ENCODE peak calls at places on chromosomes 1 and 21, in eight cellular contexts. A, T, L, K, C, M, W and V are unnamed samples. For H3K4me1, the result is how much of the 10 kb centered on the place peaks cover.

GRCh38 chr1:47669081-47669585 is 231.3 kb downstream of the FOXD2 start:
- DNase-seq in A (no peak), T (no peak), L (no peak), K (no peak), C (peak), M (no peak), W (no peak), V (peak)

GRCh38 chr1:32337855-32338636 is 2.0 kb upstream of the MARCKSL1 start:
- DNase-seq in A (no peak), T (peak), L (no peak), K (peak), C (no peak), M (no peak), W (no peak), V (peak)

GRCh38 chr1:210299501-210299900 is 29.2 kb upstream of the HHAT start:
- DNase-seq in A (no peak), T (no peak), L (no peak), K (no peak), C (no peak), M (no peak), W (no peak), V (no peak)

GRCh38 chr1:159746676-159747075 is 32.3 kb upstream of the CRP start:
- DNase-seq in A (no peak), T (no peak), L (no peak), K (no peak), C (no peak), M (no peak), W (no peak), V (no peak)

GRCh38 chr1:117708323-117709288 is 102.8 kb downstream of the TENT5C start:
- DNase-seq in A (no peak), T (no peak), L (no peak), K (no peak), C (no peak), M (peak), W (no peak), V (no peak)

GRCh38 chr21:36709868-36710728 is 11.2 kb downstream of the SIM2 start:
- DNase-seq in A (no peak), T (no peak), L (no peak), K (peak), C (peak), M (no peak), W (no peak), V (peak)

GRCh38 chr1:171061425-171062143 is 29.1 kb upstream of the FMO3 start:
- DNase-seq in A (no peak), T (no peak), L (no peak), K (no peak), C (no peak), M (no peak), W (no peak), V (no peak)

GRCh38 chr1:28287315-28287714 is 28.0 kb downstream of the SESN2 start:
- DNase-seq in A (no peak), T (no peak), L (no peak), K (no peak), C (no peak), M (no peak), W (no peak), V (no peak)

GRCh38 chr1:44723496-44724407 is 7.2 kb downstream of the RNU5D-1 start:
- DNase-seq in A (no peak), T (peak), L (no peak), K (peak), C (no peak), M (no peak), W (no peak), V (no peak)
- TF ChIP-seq EP300 in A (no peak), T (peak), L (no peak), K (no peak), C (no peak), M (no peak), W (no peak), V (no peak)

DNA sequence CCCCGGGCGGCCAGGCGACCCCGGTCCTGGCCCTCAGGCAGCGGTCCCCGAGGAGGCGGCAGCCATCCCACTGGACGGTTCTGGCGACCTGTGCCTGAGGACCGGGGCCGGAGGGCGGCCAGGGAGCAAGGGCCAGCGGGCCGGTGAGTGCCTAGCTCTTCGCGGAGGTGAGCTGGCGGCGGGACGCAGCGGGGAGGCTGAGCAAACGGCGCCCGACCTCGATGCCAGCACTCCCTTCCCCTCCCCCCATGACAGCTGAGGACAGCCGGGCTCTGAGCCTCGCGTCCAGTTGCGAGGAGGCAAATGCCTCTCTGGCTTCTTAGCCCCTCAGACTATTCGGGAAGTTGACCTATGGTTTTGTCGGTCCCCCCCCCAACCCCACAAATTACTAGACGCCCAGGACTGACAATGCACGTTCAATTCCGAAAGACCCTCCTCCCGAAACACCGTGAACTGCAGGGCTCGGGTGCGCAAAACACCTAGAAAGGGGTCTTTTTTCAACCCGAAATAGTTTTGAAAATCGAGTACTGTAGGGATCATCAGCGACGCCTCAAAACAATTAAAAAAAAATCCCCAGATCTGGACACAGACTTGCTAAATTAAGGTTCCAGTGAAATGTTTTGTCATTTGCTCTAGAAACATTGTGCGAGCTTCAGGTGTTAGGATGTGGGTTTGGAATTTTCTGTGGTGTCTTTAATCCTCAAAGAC is 8.3 kb downstream of the CDKN2C start:
- DNase-seq in A (no peak), T (no peak), L (no peak), K (peak), C (no peak), M (peak), W (peak), V (peak)
- H3K4me1 ChIP-seq in A (half or more), T (under half), L (under half), K (under half), C (under half), M (under half), W (under half), V (under half)

DNA sequence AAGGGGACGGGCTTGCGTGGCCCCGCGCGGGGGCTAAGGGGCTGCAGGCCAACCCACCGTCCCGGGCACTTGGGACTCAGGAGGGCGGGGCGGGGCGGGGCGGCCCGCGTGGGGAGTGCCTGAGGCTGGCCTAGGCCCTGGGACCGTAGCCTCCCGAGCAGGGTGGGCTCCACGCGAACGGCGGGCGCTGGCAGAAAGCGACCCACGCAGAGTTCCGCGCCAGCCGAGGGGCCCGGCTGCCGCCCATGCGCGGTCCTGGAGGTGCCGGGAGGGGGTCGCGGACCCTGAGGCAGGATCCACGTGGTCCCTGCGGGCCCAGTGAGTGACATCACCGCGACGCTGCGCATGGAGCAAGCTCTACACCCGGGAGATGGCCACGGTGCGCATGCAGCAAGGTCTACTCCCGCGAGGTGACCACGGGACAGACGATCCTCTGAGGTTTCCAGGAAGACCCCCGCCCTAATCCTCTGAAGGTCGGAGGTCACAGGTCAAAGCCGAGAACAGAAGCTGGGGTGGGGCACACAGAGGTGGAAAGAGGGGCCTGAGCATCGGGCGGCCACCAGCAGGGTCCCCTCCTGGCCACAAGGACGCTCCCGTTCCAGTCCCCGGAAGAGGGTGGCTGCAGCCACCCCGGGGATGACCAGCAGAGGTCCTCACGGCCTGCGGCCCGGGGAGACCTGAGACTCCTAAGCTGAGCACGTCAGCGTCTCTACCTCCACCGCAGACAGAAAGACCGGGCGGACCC is 13.5 kb upstream of the SLC19A1 start:
- DNase-seq in A (no peak), T (peak), L (peak), K (peak), C (peak), M (peak), W (peak), V (peak)
- TF ChIP-seq POLR2A in A (no peak), T (peak), L (peak), K (no peak), C (no peak), M (peak), W (peak), V (no peak)

GRCh38 chr1:227944931-227945890 is 2.5 kb downstream of the WNT9A start:
- DNase-seq in A (no peak), T (no peak), L (no peak), K (no peak), C (peak), M (no peak), W (peak), V (peak)
- TF ChIP-seq EP300 in A (no peak), T (no peak), L (no peak), K (no peak), C (no peak), M (no peak), W (no peak), V (no peak)

GRCh38 chr1:84940481-84940880 is 47.5 kb upstream of the LPAR3 start:
- DNase-seq in A (no peak), T (no peak), L (no peak), K (no peak), C (no peak), M (no peak), W (no peak), V (no peak)

GRCh38 chr1:84939761-84940160 is 46.8 kb upstream of the LPAR3 start:
- DNase-seq in A (no peak), T (no peak), L (no peak), K (no peak), C (no peak), M (no peak), W (no peak), V (no peak)

GRCh38 chr1:84944767-84945486 is 51.9 kb upstream of the LPAR3 start:
- DNase-seq in A (no peak), T (peak), L (peak), K (peak), C (no peak), M (peak), W (peak), V (peak)

GRCh38 chr1:84939151-84939550 is 46.1 kb upstream of the LPAR3 start:
- DNase-seq in A (no peak), T (no peak), L (no peak), K (no peak), C (no peak), M (no peak), W (no peak), V (no peak)

DNA sequence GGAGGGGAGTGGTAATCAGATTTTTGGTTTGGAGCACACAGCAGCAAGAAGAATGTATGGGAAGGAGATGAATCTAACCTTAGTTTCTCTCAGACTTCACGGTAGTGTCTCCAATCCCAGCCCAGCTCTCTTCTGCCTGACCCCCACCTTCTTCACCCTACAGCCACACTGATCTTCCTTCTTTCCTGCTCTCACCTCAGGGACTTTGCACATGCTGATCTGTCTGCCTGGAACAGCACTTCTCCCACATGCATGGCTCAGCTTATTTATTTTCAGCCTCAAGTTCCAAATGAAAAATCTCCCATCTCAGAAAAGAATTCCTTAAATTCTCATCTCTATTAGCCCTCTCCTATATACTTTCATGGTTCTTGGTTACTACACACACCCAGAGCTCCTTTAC is 48.8 kb upstream of the LPAR3 start:
- DNase-seq in A (no peak), T (no peak), L (no peak), K (no peak), C (no peak), M (no peak), W (no peak), V (no peak)
- H3K4me1 ChIP-seq in A (under half), T (under half), L (under half), K (under half), C (under half), M (under half), W (under half), V (under half)

GRCh38 chr21:29342394-29342957 is 43.8 kb downstream of the BACH1 start:
- DNase-seq in A (no peak), T (peak), L (peak), K (peak), C (no peak), M (no peak), W (no peak), V (no peak)
- TF ChIP-seq POLR2A in A (no peak), T (peak), L (no peak), K (no peak), C (no peak), M (no peak), W (no peak), V (no peak)

GRCh38 chr1:107618539-107618938 is 346.4 kb downstream of the VAV3 start:
- DNase-seq in A (no peak), T (no peak), L (no peak), K (no peak), C (no peak), M (no peak), W (no peak), V (no peak)
- TF ChIP-seq EP300 in A (no peak), T (no peak), L (no peak), K (no peak), C (no peak), M (no peak), W (no peak), V (no peak)

DNA sequence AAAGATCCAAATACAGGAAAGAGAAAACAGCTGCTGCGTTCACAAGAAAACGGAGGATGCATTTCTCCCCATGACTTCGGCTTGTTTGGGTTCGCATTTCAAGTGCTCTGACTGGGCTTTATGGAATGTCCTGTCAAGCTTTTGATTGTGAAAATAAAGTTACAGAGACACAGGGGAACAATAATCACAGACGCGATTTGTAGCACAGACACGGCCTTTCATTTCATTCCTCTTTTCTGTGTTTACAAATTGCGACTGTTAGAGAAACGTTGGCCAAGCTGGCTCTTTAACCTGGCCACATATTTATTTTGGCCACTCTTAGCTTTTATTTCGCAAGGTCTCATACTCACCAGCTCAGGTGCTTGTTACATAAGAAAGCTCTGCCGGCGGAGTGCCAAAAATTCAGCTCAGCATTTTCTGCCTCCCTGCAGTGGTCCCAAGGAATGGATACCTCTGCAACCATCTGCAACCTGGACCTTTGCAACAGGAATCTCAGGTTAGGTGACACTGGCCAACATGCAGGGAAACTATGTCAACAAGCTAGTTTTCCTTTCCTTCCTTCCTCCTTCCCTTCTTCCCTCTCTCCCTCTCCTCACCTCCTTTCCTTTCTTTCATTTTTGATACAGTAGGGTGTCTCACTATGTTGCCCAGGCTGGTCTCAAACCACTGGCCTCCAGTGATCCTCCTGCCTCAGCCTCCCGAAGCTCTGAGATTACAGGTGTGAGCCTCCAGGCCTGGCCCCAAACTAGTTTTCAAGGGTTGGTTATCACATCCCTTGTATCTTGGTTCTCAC is 58.2 kb upstream of the SLC45A1 start:
- DNase-seq in A (no peak), T (no peak), L (peak), K (peak), C (peak), M (no peak), W (peak), V (peak)
- H3K4me1 ChIP-seq in A (under half), T (under half), L (under half), K (under half), C (under half), M (under half), W (under half), V (under half)

GRCh38 chr1:62687421-62687902 is 724 bp downstream of the DOCK7 start:
- DNase-seq in A (no peak), T (no peak), L (peak), K (no peak), C (no peak), M (peak), W (peak), V (peak)
- TF ChIP-seq POLR2A in A (no peak), T (no peak), L (no peak), K (no peak), C (no peak), M (no peak), W (no peak), V (no peak)